ENCODE peak calls at places on chromosomes 7 and 10, in ten cellular contexts. One of them, this sample, is unnamed.
A peak's percentile ranks its signal among the peaks of the same experiment; 100 is the strongest.

GRCh38 chr7:26013551-26014083 is 138.4 kb upstream of the NFE2L3 start:
- DNase-seq in A549: no peak
- DNase-seq in CD4-positive, alpha-beta memory T cell: no peak
- DNase-seq in memory B cell: no peak
- DNase-seq in iPS-NIHi11: peak; percentile 33
- DNase-seq in stimulated activated CD8-positive, alpha-beta memory T cell treated with anti-CD3 and anti-CD28 coated beads, Interleukin-4, amount 100 ng/mL, for 48 hours: no peak
- DNase-seq in stimulated activated CD4-positive, alpha-beta T cell treated with anti-CD3 and anti-CD28 coated beads, Interleukin-15, amount 100 ng/mL, for 1 hour: no peak
- DNase-seq in sciatic nerve: no peak
- DNase-seq in NCI-H1048: no peak
- DNase-seq in HEK293T: no peak
- DNase-seq in this sample: no peak

GRCh38 chr7:24980695-24981543 is 941 bp upstream of the OSBPL3 start:
- DNase-seq in A549: peak; percentile 34
- DNase-seq in CD4-positive, alpha-beta memory T cell: peak; percentile 37
- DNase-seq in memory B cell: no peak
- DNase-seq in iPS-NIHi11: peak; percentile 12
- DNase-seq in stimulated activated CD8-positive, alpha-beta memory T cell treated with anti-CD3 and anti-CD28 coated beads, Interleukin-4, amount 100 ng/mL, for 48 hours: peak; percentile 57
- DNase-seq in stimulated activated CD4-positive, alpha-beta T cell treated with anti-CD3 and anti-CD28 coated beads, Interleukin-15, amount 100 ng/mL, for 1 hour: no peak
- DNase-seq in sciatic nerve: no peak
- DNase-seq in NCI-H1048: no peak
- DNase-seq in HEK293T: no peak
- DNase-seq in this sample: peak; percentile 62

GRCh38 chr7:38424750-38425463 is 151.5 kb upstream of the TARP start:
- DNase-seq in A549: peak; percentile 4
- DNase-seq in CD4-positive, alpha-beta memory T cell: no peak
- DNase-seq in memory B cell: no peak
- DNase-seq in iPS-NIHi11: no peak
- DNase-seq in stimulated activated CD8-positive, alpha-beta memory T cell treated with anti-CD3 and anti-CD28 coated beads, Interleukin-4, amount 100 ng/mL, for 48 hours: no peak
- DNase-seq in stimulated activated CD4-positive, alpha-beta T cell treated with anti-CD3 and anti-CD28 coated beads, Interleukin-15, amount 100 ng/mL, for 1 hour: no peak
- DNase-seq in sciatic nerve: no peak
- DNase-seq in NCI-H1048: no peak
- DNase-seq in HEK293T: no peak
- DNase-seq in this sample: peak; percentile 17

GRCh38 chr10:71241899-71242620 is 29.7 kb downstream of the UNC5B start:
- DNase-seq in A549: no peak
- DNase-seq in CD4-positive, alpha-beta memory T cell: no peak
- DNase-seq in memory B cell: no peak
- DNase-seq in iPS-NIHi11: no peak
- DNase-seq in stimulated activated CD8-positive, alpha-beta memory T cell treated with anti-CD3 and anti-CD28 coated beads, Interleukin-4, amount 100 ng/mL, for 48 hours: no peak
- DNase-seq in stimulated activated CD4-positive, alpha-beta T cell treated with anti-CD3 and anti-CD28 coated beads, Interleukin-15, amount 100 ng/mL, for 1 hour: no peak
- DNase-seq in sciatic nerve: no peak
- DNase-seq in NCI-H1048: no peak
- DNase-seq in HEK293T: no peak
- DNase-seq in this sample: no peak

GRCh38 chr7:101720324-101720723 is 91.2 kb upstream of the MYL10 start:
- DNase-seq in A549: no peak
- DNase-seq in CD4-positive, alpha-beta memory T cell: no peak
- DNase-seq in memory B cell: no peak
- DNase-seq in iPS-NIHi11: no peak
- DNase-seq in stimulated activated CD8-positive, alpha-beta memory T cell treated with anti-CD3 and anti-CD28 coated beads, Interleukin-4, amount 100 ng/mL, for 48 hours: no peak
- DNase-seq in stimulated activated CD4-positive, alpha-beta T cell treated with anti-CD3 and anti-CD28 coated beads, Interleukin-15, amount 100 ng/mL, for 1 hour: no peak
- DNase-seq in sciatic nerve: no peak
- DNase-seq in NCI-H1048: no peak
- DNase-seq in HEK293T: no peak
- DNase-seq in this sample: no peak

GRCh38 chr10:26455567-26456315 is 17.6 kb downstream of the APBB1IP start:
- DNase-seq in A549: no peak
- DNase-seq in CD4-positive, alpha-beta memory T cell: no peak
- DNase-seq in memory B cell: no peak
- DNase-seq in iPS-NIHi11: no peak
- DNase-seq in stimulated activated CD8-positive, alpha-beta memory T cell treated with anti-CD3 and anti-CD28 coated beads, Interleukin-4, amount 100 ng/mL, for 48 hours: no peak
- DNase-seq in stimulated activated CD4-positive, alpha-beta T cell treated with anti-CD3 and anti-CD28 coated beads, Interleukin-15, amount 100 ng/mL, for 1 hour: no peak
- DNase-seq in sciatic nerve: no peak
- DNase-seq in NCI-H1048: no peak
- DNase-seq in HEK293T: no peak
- DNase-seq in this sample: no peak

GRCh38 chr10:85786401-85786899 is 580.1 kb downstream of the GRID1 start:
- DNase-seq in A549: no peak
- DNase-seq in CD4-positive, alpha-beta memory T cell: no peak
- DNase-seq in memory B cell: no peak
- DNase-seq in iPS-NIHi11: peak; percentile 45
- DNase-seq in stimulated activated CD8-positive, alpha-beta memory T cell treated with anti-CD3 and anti-CD28 coated beads, Interleukin-4, amount 100 ng/mL, for 48 hours: no peak
- DNase-seq in stimulated activated CD4-positive, alpha-beta T cell treated with anti-CD3 and anti-CD28 coated beads, Interleukin-15, amount 100 ng/mL, for 1 hour: no peak
- DNase-seq in sciatic nerve: no peak
- DNase-seq in NCI-H1048: no peak
- DNase-seq in HEK293T: peak; percentile 59
- DNase-seq in this sample: peak; percentile 44

GRCh38 chr7:119964640-119965542 is 308.1 kb upstream of the KCND2 start:
- DNase-seq in A549: no peak
- DNase-seq in CD4-positive, alpha-beta memory T cell: no peak
- DNase-seq in memory B cell: no peak
- DNase-seq in iPS-NIHi11: no peak
- DNase-seq in stimulated activated CD8-positive, alpha-beta memory T cell treated with anti-CD3 and anti-CD28 coated beads, Interleukin-4, amount 100 ng/mL, for 48 hours: no peak
- DNase-seq in stimulated activated CD4-positive, alpha-beta T cell treated with anti-CD3 and anti-CD28 coated beads, Interleukin-15, amount 100 ng/mL, for 1 hour: no peak
- DNase-seq in sciatic nerve: no peak
- DNase-seq in NCI-H1048: no peak
- DNase-seq in HEK293T: no peak
- DNase-seq in this sample: no peak

GRCh38 chr7:30476401-30477145 is 2.0 kb downstream of the NOD1 start:
- DNase-seq in A549: no peak
- DNase-seq in CD4-positive, alpha-beta memory T cell: no peak
- DNase-seq in memory B cell: no peak
- DNase-seq in iPS-NIHi11: no peak
- DNase-seq in stimulated activated CD8-positive, alpha-beta memory T cell treated with anti-CD3 and anti-CD28 coated beads, Interleukin-4, amount 100 ng/mL, for 48 hours: no peak
- DNase-seq in stimulated activated CD4-positive, alpha-beta T cell treated with anti-CD3 and anti-CD28 coated beads, Interleukin-15, amount 100 ng/mL, for 1 hour: no peak
- DNase-seq in sciatic nerve: no peak
- DNase-seq in NCI-H1048: no peak
- DNase-seq in HEK293T: no peak
- DNase-seq in this sample: peak; percentile 62

GRCh38 chr7:71613316-71613715 is 481.4 kb downstream of the GALNT17 start:
- DNase-seq in A549: no peak
- DNase-seq in CD4-positive, alpha-beta memory T cell: no peak
- DNase-seq in memory B cell: no peak
- DNase-seq in iPS-NIHi11: no peak
- DNase-seq in stimulated activated CD8-positive, alpha-beta memory T cell treated with anti-CD3 and anti-CD28 coated beads, Interleukin-4, amount 100 ng/mL, for 48 hours: no peak
- DNase-seq in stimulated activated CD4-positive, alpha-beta T cell treated with anti-CD3 and anti-CD28 coated beads, Interleukin-15, amount 100 ng/mL, for 1 hour: no peak
- DNase-seq in sciatic nerve: no peak
- DNase-seq in NCI-H1048: no peak
- DNase-seq in HEK293T: no peak
- DNase-seq in this sample: no peak

GRCh38 chr10:127163632-127164031 is 32.8 kb downstream of the INSYN2A start:
- DNase-seq in A549: no peak
- DNase-seq in CD4-positive, alpha-beta memory T cell: no peak
- DNase-seq in memory B cell: no peak
- DNase-seq in iPS-NIHi11: no peak
- DNase-seq in stimulated activated CD8-positive, alpha-beta memory T cell treated with anti-CD3 and anti-CD28 coated beads, Interleukin-4, amount 100 ng/mL, for 48 hours: no peak
- DNase-seq in stimulated activated CD4-positive, alpha-beta T cell treated with anti-CD3 and anti-CD28 coated beads, Interleukin-15, amount 100 ng/mL, for 1 hour: no peak
- DNase-seq in sciatic nerve: no peak
- DNase-seq in NCI-H1048: no peak
- DNase-seq in HEK293T: no peak
- DNase-seq in this sample: no peak

GRCh38 chr7:122310119-122311021 is 5.8 kb upstream of the FEZF1 start:
- DNase-seq in A549: no peak
- DNase-seq in CD4-positive, alpha-beta memory T cell: no peak
- DNase-seq in memory B cell: no peak
- DNase-seq in iPS-NIHi11: peak; percentile 65
- DNase-seq in stimulated activated CD8-positive, alpha-beta memory T cell treated with anti-CD3 and anti-CD28 coated beads, Interleukin-4, amount 100 ng/mL, for 48 hours: no peak
- DNase-seq in stimulated activated CD4-positive, alpha-beta T cell treated with anti-CD3 and anti-CD28 coated beads, Interleukin-15, amount 100 ng/mL, for 1 hour: no peak
- DNase-seq in sciatic nerve: no peak
- DNase-seq in NCI-H1048: no peak
- DNase-seq in HEK293T: no peak
- DNase-seq in this sample: no peak

GRCh38 chr10:48655426-48656240 is 29.0 kb upstream of the WDFY4 start:
- DNase-seq in A549: peak; percentile 62
- DNase-seq in CD4-positive, alpha-beta memory T cell: peak; percentile 2
- DNase-seq in memory B cell: peak; percentile 69
- DNase-seq in iPS-NIHi11: peak; percentile 32
- DNase-seq in stimulated activated CD8-positive, alpha-beta memory T cell treated with anti-CD3 and anti-CD28 coated beads, Interleukin-4, amount 100 ng/mL, for 48 hours: no peak
- DNase-seq in stimulated activated CD4-positive, alpha-beta T cell treated with anti-CD3 and anti-CD28 coated beads, Interleukin-15, amount 100 ng/mL, for 1 hour: no peak
- DNase-seq in sciatic nerve: peak; percentile 76
- DNase-seq in NCI-H1048: no peak
- DNase-seq in HEK293T: no peak
- DNase-seq in this sample: peak; percentile 65

GRCh38 chr10:11761431-11761830 is 19.2 kb downstream of the ECHDC3 start:
- DNase-seq in A549: no peak
- DNase-seq in CD4-positive, alpha-beta memory T cell: no peak
- DNase-seq in memory B cell: no peak
- DNase-seq in iPS-NIHi11: no peak
- DNase-seq in stimulated activated CD8-positive, alpha-beta memory T cell treated with anti-CD3 and anti-CD28 coated beads, Interleukin-4, amount 100 ng/mL, for 48 hours: no peak
- DNase-seq in stimulated activated CD4-positive, alpha-beta T cell treated with anti-CD3 and anti-CD28 coated beads, Interleukin-15, amount 100 ng/mL, for 1 hour: no peak
- DNase-seq in sciatic nerve: no peak
- DNase-seq in NCI-H1048: no peak
- DNase-seq in HEK293T: no peak
- DNase-seq in this sample: no peak

GRCh38 chr7:120079704-120080103 is 193.3 kb upstream of the KCND2 start:
- DNase-seq in A549: no peak
- DNase-seq in CD4-positive, alpha-beta memory T cell: no peak
- DNase-seq in memory B cell: no peak
- DNase-seq in iPS-NIHi11: no peak
- DNase-seq in stimulated activated CD8-positive, alpha-beta memory T cell treated with anti-CD3 and anti-CD28 coated beads, Interleukin-4, amount 100 ng/mL, for 48 hours: no peak
- DNase-seq in stimulated activated CD4-positive, alpha-beta T cell treated with anti-CD3 and anti-CD28 coated beads, Interleukin-15, amount 100 ng/mL, for 1 hour: no peak
- DNase-seq in sciatic nerve: no peak
- DNase-seq in NCI-H1048: no peak
- DNase-seq in HEK293T: no peak
- DNase-seq in this sample: no peak

GRCh38 chr7:155899596-155899995 is 87.3 kb upstream of the SHH start:
- DNase-seq in A549: no peak
- DNase-seq in CD4-positive, alpha-beta memory T cell: no peak
- DNase-seq in memory B cell: no peak
- DNase-seq in iPS-NIHi11: no peak
- DNase-seq in stimulated activated CD8-positive, alpha-beta memory T cell treated with anti-CD3 and anti-CD28 coated beads, Interleukin-4, amount 100 ng/mL, for 48 hours: no peak
- DNase-seq in stimulated activated CD4-positive, alpha-beta T cell treated with anti-CD3 and anti-CD28 coated beads, Interleukin-15, amount 100 ng/mL, for 1 hour: no peak
- DNase-seq in sciatic nerve: no peak
- DNase-seq in NCI-H1048: no peak
- DNase-seq in HEK293T: no peak
- DNase-seq in this sample: no peak

GRCh38 chr10:44042926-44043602 is 341.8 kb downstream of the CXCL12 start:
- DNase-seq in A549: no peak
- DNase-seq in CD4-positive, alpha-beta memory T cell: no peak
- DNase-seq in memory B cell: no peak
- DNase-seq in iPS-NIHi11: no peak
- DNase-seq in stimulated activated CD8-positive, alpha-beta memory T cell treated with anti-CD3 and anti-CD28 coated beads, Interleukin-4, amount 100 ng/mL, for 48 hours: no peak
- DNase-seq in stimulated activated CD4-positive, alpha-beta T cell treated with anti-CD3 and anti-CD28 coated beads, Interleukin-15, amount 100 ng/mL, for 1 hour: no peak
- DNase-seq in sciatic nerve: no peak
- DNase-seq in NCI-H1048: no peak
- DNase-seq in HEK293T: no peak
- DNase-seq in this sample: no peak

This sample was measured in HT-29.